ENCODE peak calls at places on chromosome 19, in six cellular contexts. D is transverse colon; Z is CD8-positive, alpha-beta T cell; Q is esophagus squamous epithelium; J is stomach; L is GM23338. V is an unnamed sample.
A peak's percentile ranks its signal among the peaks of the same experiment; 100 is the strongest.

GRCh38 chr19:4066682-4067395 is at the start of gene ZBTB7A:
- DNase-seq in J (peak; percentile 91), D (peak; percentile 91), L (peak; percentile 74), Z (peak; percentile 87), Q (peak; percentile 73), V (no peak)

GRCh38 chr19:11227201-11227886 is 12.1 kb upstream of the ANGPTL8 start:
- DNase-seq in Z (no peak), Q (no peak), J (no peak), L (peak; percentile 95), D (no peak), V (no peak)

GRCh38 chr19:48793271-48793670 is 17.6 kb downstream of the BCAT2 start:
- DNase-seq in Z (no peak), L (no peak), J (no peak), D (no peak), Q (no peak), V (no peak)

GRCh38 chr19:48481846-48482639 is 12.9 kb downstream of the CYTH2 start:
- DNase-seq in Q (no peak), L (peak; percentile 26), J (no peak), D (no peak), Z (no peak), V (no peak)

GRCh38 chr19:33047422-33047821 is 17.3 kb downstream of the RHPN2 start:
- DNase-seq in Z (no peak), D (peak; percentile 90), L (peak; percentile 81), Q (no peak), J (peak; percentile 83), V (no peak)

GRCh38 chr19:30325657-30326056 is 46.5 kb upstream of the ZNF536 start:
- DNase-seq in L (no peak), D (no peak), Z (no peak), J (no peak), Q (no peak), V (no peak)

GRCh38 chr19:40335855-40336700 is 12.1 kb downstream of the C19orf47 start:
- DNase-seq in Z (no peak), D (no peak), J (no peak), Q (no peak), L (no peak), V (no peak)

GRCh38 chr19:40588926-40589569 is 12.1 kb upstream of the LTBP4 start:
- DNase-seq in L (no peak), Z (no peak), Q (no peak), D (no peak), J (no peak), V (no peak)

GRCh38 chr19:31164666-31165265 is 184.5 kb downstream of the TSHZ3 start:
- DNase-seq in Z (no peak), D (no peak), L (no peak), Q (no peak), J (no peak), V (no peak)

GRCh38 chr19:40224342-40225148 is 1.9 kb downstream of the CCNP start:
- DNase-seq in Z (no peak), L (no peak), J (no peak), Q (no peak), D (no peak), V (no peak)

GRCh38 chr19:42658148-42658547 is 63.4 kb upstream of the CEACAM8 start:
- DNase-seq in L (no peak), D (no peak), Z (no peak), Q (no peak), J (no peak), V (no peak)

GRCh38 chr19:46787331-46788100 is 878 bp downstream of the SLC1A5 start:
- DNase-seq in D (peak; percentile 62), Z (peak; percentile 33), Q (no peak), L (peak; percentile 65), J (peak; percentile 55), V (no peak)

GRCh38 chr19:58577581-58578429 is 4.7 kb upstream of the MZF1 start:
- DNase-seq in L (no peak), Q (no peak), D (no peak), Z (no peak), J (no peak), V (no peak)

GRCh38 chr19:4910594-4911273 is 1.4 kb downstream of the UHRF1 start:
- DNase-seq in D (peak; percentile 31), Q (no peak), J (no peak), Z (no peak), L (no peak), V (no peak)

GRCh38 chr19:10044390-10044789 is 31.1 kb downstream of the RDH8 start:
- DNase-seq in L (no peak), Q (no peak), Z (no peak), D (no peak), J (no peak), V (no peak)

GRCh38 chr19:14141041-14141440 is 4.7 kb upstream of the ASF1B start:
- DNase-seq in L (no peak), J (no peak), Q (no peak), D (no peak), Z (no peak), V (no peak)

GRCh38 chr19:41149831-41150230 is 35.6 kb downstream of the CYP2F1 start:
- DNase-seq in Q (no peak), D (no peak), J (no peak), Z (no peak), L (no peak), V (no peak)

GRCh38 chr19:19619121-19619848 is 798 bp upstream of the PBX4 start:
- DNase-seq in J (no peak), D (no peak), L (peak; percentile 26), Z (no peak), Q (no peak), V (no peak)

GRCh38 chr19:51325161-51325979 is 13.9 kb downstream of the IGLON5 start:
- DNase-seq in D (no peak), Q (no peak), J (no peak), Z (peak; percentile 39), L (no peak), V (no peak)

GRCh38 chr19:40702337-40703012 is 12.0 kb upstream of the NUMBL start:
- DNase-seq in J (peak; percentile 74), D (no peak), L (peak; percentile 82), Q (no peak), Z (no peak), V (no peak)

GRCh38 chr19:49486710-49487276 is 615 bp upstream of the RPL13A start:
- DNase-seq in Z (no peak), L (no peak), J (no peak), D (no peak), Q (no peak), V (no peak)

GRCh38 chr19:23799321-23799720 is 40.6 kb upstream of the ZNF681 start:
- DNase-seq in J (no peak), L (no peak), Z (peak; percentile 61), Q (no peak), D (no peak), V (no peak)

GRCh38 chr19:49125025-49125731 is 5.8 kb downstream of the PPFIA3 start:
- DNase-seq in L (peak; percentile 85), Q (no peak), Z (no peak), J (no peak), D (peak; percentile 86), V (no peak)

GRCh38 chr19:41638624-41639023 is 11.8 kb upstream of the CEACAM4 start:
- DNase-seq in D (no peak), J (no peak), Q (no peak), L (no peak), Z (no peak), V (no peak)

GRCh38 chr19:8221161-8221560 is 12.0 kb downstream of the CERS4 start:
- DNase-seq in L (no peak), J (peak; percentile 60), Z (no peak), Q (no peak), D (no peak), V (no peak)

GRCh38 chr19:8392017-8392591 is 1.9 kb downstream of the RAB11B start:
- DNase-seq in L (no peak), D (no peak), J (peak; percentile 81), Q (no peak), Z (no peak), V (no peak)

GRCh38 chr19:55336101-55336500 is 3.6 kb upstream of the KMT5C start:
- DNase-seq in L (no peak), D (no peak), Z (no peak), Q (no peak), J (no peak), V (no peak)

GRCh38 chr19:12778020-12778904 is 2.9 kb upstream of the HOOK2 start:
- DNase-seq in L (peak; percentile 68), Z (peak; percentile 56), J (peak; percentile 79), Q (no peak), D (peak; percentile 78), V (no peak)

GRCh38 chr19:11453468-11454341 is 18.3 kb downstream of the PRKCSH start:
- DNase-seq in L (peak; percentile 72), J (no peak), Q (no peak), Z (peak; percentile 35), D (no peak), V (no peak)

GRCh38 chr19:52901842-52902241 is 4.4 kb upstream of the ZNF320 start:
- DNase-seq in L (peak; percentile 33), D (no peak), Z (no peak), Q (no peak), J (no peak), V (no peak)

GRCh38 chr19:52897149-52897935 is at the start of gene ZNF320:
- DNase-seq in Q (peak; percentile 72), Z (peak; percentile 96), D (peak; percentile 97), L (peak; percentile 99), J (peak; percentile 98), V (peak; percentile 78)

GRCh38 chr19:52904052-52904451 is 6.6 kb upstream of the ZNF320 start:
- DNase-seq in D (no peak), Q (no peak), L (peak; percentile 5), Z (no peak), J (no peak), V (no peak)

GRCh38 chr19:52896431-52897148 is 845 bp downstream of the ZNF320 start:
- DNase-seq in Z (peak; percentile 28), D (peak; percentile 73), Q (no peak), J (peak; percentile 57), L (peak; percentile 47), V (no peak)

GRCh38 chr19:52898101-52898500 is 666 bp upstream of the ZNF320 start:
- DNase-seq in Z (no peak), J (no peak), Q (no peak), D (no peak), L (peak; percentile 65), V (no peak)
- H3K4me3 ChIP-seq in Z (peak overlapping the region; percentile 74), J (peak overlapping the region; percentile 67), Q (peak overlapping the region; percentile 75), D (peak overlapping the region; percentile 55), L (peak overlapping the region; percentile 97), V (no peak overlapping the region)

DNA sequence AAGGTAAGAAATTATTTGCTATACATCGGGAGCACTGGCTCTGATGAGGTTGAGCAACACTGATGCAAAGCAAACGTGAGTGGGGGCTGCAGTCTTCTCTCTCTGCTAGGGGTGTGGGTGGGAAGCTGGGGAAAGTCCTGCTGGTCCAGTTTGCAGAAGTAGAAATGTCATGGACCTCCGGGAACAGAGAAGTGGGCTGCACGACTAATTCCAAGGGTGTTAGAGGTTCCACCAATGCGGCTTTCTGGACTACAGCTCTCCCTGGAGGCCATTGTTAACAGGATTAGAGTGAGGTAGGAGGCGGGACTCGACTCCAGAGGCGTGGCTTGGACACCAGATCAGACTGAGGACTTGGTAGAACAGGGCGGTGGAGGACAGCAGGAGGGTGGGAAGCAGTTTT is 5.7 kb upstream of the FBXO27 start:
- DNase-seq in Q (no peak), Z (no peak), L (peak; percentile 89), J (peak; percentile 58), D (peak; percentile 9), V (no peak)
- TF ChIP-seq CTCF in Q (peak; percentile 40), Z (no peak), L (peak; percentile 61), J (peak; percentile 25), D (no peak), V (no peak)

GRCh38 chr19:1718382-1719315 is 34.7 kb upstream of the ONECUT3 start:
- DNase-seq in Q (no peak), Z (no peak), J (no peak), D (no peak), L (peak; percentile 54), V (no peak)
- H3K4me3 ChIP-seq in Q (no peak overlapping the region), Z (no peak overlapping the region), J (no peak overlapping the region), D (no peak overlapping the region), L (peak overlapping the region; percentile 62), V (no peak overlapping the region)

GRCh38 chr19:35618857-35619256 is 6.3 kb downstream of the HAUS5 start:
- DNase-seq in J (no peak), Q (no peak), L (peak; percentile 50), D (no peak), Z (no peak), V (no peak)
- TF ChIP-seq CTCF in J (no peak), Q (no peak), L (peak; percentile 77), D (no peak), Z (no peak), V (peak; percentile 2)